ENCODE peak calls at places on chromosomes 7 and 10, in four cellular contexts. M, I, U and N are unnamed samples.

GRCh38 chr10:79058899-79059771 is 9.6 kb upstream of the ZMIZ1 start:
- DNase-seq in U (no peak), M (no peak), I (no peak), N (no peak)

GRCh38 chr10:34626158-34626557 is 188.9 kb downstream of the PARD3 start:
- DNase-seq in I (no peak), U (no peak), M (no peak), N (no peak)

GRCh38 chr10:117609095-117609821 is 66.7 kb downstream of the EMX2 start:
- DNase-seq in M (peak), U (peak), I (no peak), N (no peak)

GRCh38 chr7:21828846-21829245 is 116.9 kb downstream of the CDCA7L start:
- DNase-seq in I (no peak), U (no peak), M (no peak), N (no peak)

GRCh38 chr10:52566471-52567246 is 205.9 kb downstream of the MBL2 start:
- DNase-seq in M (peak), I (peak), U (peak), N (peak)

GRCh38 chr7:50211306-50212015 is 93.1 kb upstream of the IKZF1 start:
- DNase-seq in I (no peak), M (no peak), U (no peak), N (no peak)

GRCh38 chr7:154584352-154585252 is 418.3 kb downstream of the PAXIP1 start:
- DNase-seq in M (no peak), I (no peak), U (no peak), N (no peak)

GRCh38 chr10:14545827-14546226 is 215.1 kb upstream of the FRMD4A start:
- DNase-seq in U (peak), I (peak), M (peak), N (no peak)

GRCh38 chr10:635088-635861 is 54.2 kb downstream of the DIP2C start:
- DNase-seq in M (no peak), I (no peak), U (no peak), N (no peak)

GRCh38 chr7:42628021-42628420 is 283.8 kb downstream of the C7orf25 start:
- DNase-seq in M (no peak), U (no peak), I (no peak), N (no peak)

GRCh38 chr7:44285561-44285960 is 39.8 kb downstream of the CAMK2B start:
- DNase-seq in M (no peak), U (no peak), I (no peak), N (no peak)

GRCh38 chr7:117605712-117606111 is 125.9 kb downstream of the CFTR start:
- DNase-seq in U (no peak), M (no peak), I (no peak), N (no peak)

GRCh38 chr10:76082956-76083355 is 651.5 kb downstream of the LRMDA start:
- DNase-seq in M (peak), U (peak), I (no peak), N (peak)

GRCh38 chr7:72709909-72710308 is 118.1 kb downstream of the TYW1B start:
- DNase-seq in M (peak), I (no peak), U (no peak), N (no peak)

GRCh38 chr7:17299477-17299991 is 1.1 kb downstream of the AHR start:
- DNase-seq in I (no peak), U (peak), M (peak), N (peak)

GRCh38 chr7:151082151-151083070 is 882 bp downstream of the TMUB1 start:
- DNase-seq in I (no peak), M (no peak), U (no peak), N (no peak)

GRCh38 chr10:91493313-91493712 is 83.2 kb downstream of the HECTD2 start:
- DNase-seq in U (peak), I (peak), M (peak), N (peak)

GRCh38 chr10:3898821-3899220 is 113.8 kb upstream of the KLF6 start:
- DNase-seq in I (no peak), M (no peak), U (no peak), N (no peak)

GRCh38 chr10:119502214-119502613 is 40.3 kb downstream of the RGS10 start:
- DNase-seq in M (no peak), U (no peak), I (no peak), N (no peak)

GRCh38 chr10:12941966-12942365 is 59.5 kb downstream of the CCDC3 start:
- DNase-seq in I (no peak), M (no peak), U (no peak), N (no peak)

GRCh38 chr7:28077616-28078015 is 103.0 kb downstream of the JAZF1 start:
- DNase-seq in I (peak), U (no peak), M (no peak), N (no peak)

GRCh38 chr10:26890956-26891355 is 30.2 kb upstream of the ABI1 start:
- DNase-seq in U (peak), I (peak), M (peak), N (peak)

GRCh38 chr10:62760401-62760800 is 44.1 kb upstream of the ADO start:
- DNase-seq in U (no peak), M (no peak), I (peak), N (peak)

GRCh38 chr7:157881062-157881771 is 544.4 kb downstream of the DNAJB6 start:
- DNase-seq in U (no peak), M (no peak), I (no peak), N (no peak)

GRCh38 chr10:35448687-35449662 is 112.7 kb downstream of the CCNY start:
- DNase-seq in I (peak), M (no peak), U (no peak), N (peak)

GRCh38 chr10:103227416-103227815 is 18.3 kb upstream of the RPEL1 start:
- DNase-seq in I (no peak), U (no peak), M (peak), N (no peak)

GRCh38 chr7:112150823-112151641 is 55.2 kb downstream of the DOCK4 start:
- DNase-seq in U (peak), M (peak), I (no peak), N (no peak)

GRCh38 chr7:40470111-40470736 is 335.4 kb downstream of the SUGCT start:
- DNase-seq in M (peak), I (no peak), U (peak), N (no peak)

GRCh38 chr10:127797339-127797738 is 60.4 kb downstream of the FOXI2 start:
- DNase-seq in U (no peak), M (peak), I (peak), N (no peak)

GRCh38 chr10:36188054-36188453 is 546.0 kb upstream of the FZD8 start:
- DNase-seq in I (no peak), M (no peak), U (no peak), N (no peak)

GRCh38 chr7:121503730-121504129 is 107.6 kb upstream of the FAM3C start:
- DNase-seq in U (no peak), M (no peak), I (no peak), N (no peak)

GRCh38 chr10:129694633-129695356 is 227.8 kb downstream of the MGMT start:
- DNase-seq in M (no peak), I (no peak), U (no peak), N (no peak)

GRCh38 chr10:102435529-102436233 is 3.3 kb upstream of the CUEDC2 start:
- DNase-seq in I (no peak), M (no peak), U (no peak), N (peak)

GRCh38 chr7:80449841-80450240 is 62.0 kb downstream of the GNAT3 start:
- DNase-seq in M (no peak), I (no peak), U (no peak), N (no peak)